ENCODE peak calls at places on chromosomes 6 and 20, in nine cellular contexts. A is PC-9, K is HCT116, H is OCI-LY7, W is SK-N-SH, Z is PC-3, Q is hepatocyte, C is GM23248, S is GM23338. B is an unnamed sample. For H3K9me2, the result is how much of the 10 kb centered on the place peaks cover.

GRCh38 chr20:21808863-21809664 is 103.6 kb downstream of the PAX1 start:
- DNase-seq in S (peak), K (no peak), A (no peak), Q (peak), W (peak), H (peak), Z (peak), C (no peak), B (peak)

GRCh38 chr20:9092101-9092500 is 23.2 kb downstream of the PLCB4 start:
- DNase-seq in H (no peak), S (no peak), Q (no peak), A (no peak), K (no peak), W (no peak), Z (no peak), C (no peak), B (no peak)

GRCh38 chr6:130681028-130681427 is 146.2 kb upstream of the SMLR1 start:
- DNase-seq in H (no peak), W (no peak), C (peak), Q (no peak), S (no peak), Z (no peak), A (no peak), K (no peak), B (no peak)

GRCh38 chr6:30828027-30828962 is 56.0 kb upstream of the DDR1 start:
- DNase-seq in Z (peak), A (peak), C (peak), Q (peak), H (peak), S (peak), W (peak), K (no peak), B (peak)

GRCh38 chr6:100880149-100880900 is 804 bp downstream of the ASCC3 start:
- DNase-seq in S (no peak), K (no peak), Z (peak), W (peak), H (no peak), Q (peak), A (peak), C (peak), B (peak)

GRCh38 chr6:122878809-122879208 is 89.8 kb downstream of the SMPDL3A start:
- DNase-seq in K (no peak), C (no peak), Z (no peak), Q (peak), A (no peak), S (no peak), W (no peak), H (no peak), B (no peak)

GRCh38 chr6:80633412-80633811 is 526.9 kb downstream of the BCKDHB start:
- DNase-seq in S (no peak), A (no peak), C (no peak), K (no peak), H (no peak), Z (no peak), Q (no peak), W (no peak), B (no peak)

GRCh38 chr20:23164176-23164601 is 78.1 kb upstream of the CD93 start:
- DNase-seq in K (no peak), C (no peak), A (no peak), Q (peak), W (no peak), Z (no peak), H (no peak), S (no peak), B (no peak)

GRCh38 chr6:158043586-158044524 is 62.2 kb downstream of the SYNJ2 start:
- DNase-seq in H (no peak), S (no peak), W (no peak), Q (peak), Z (no peak), K (no peak), C (peak), A (no peak), B (no peak)

GRCh38 chr20:61980647-61981583 is 84.8 kb downstream of the TAF4 start:
- DNase-seq in Z (peak), H (peak), K (peak), W (peak), C (peak), Q (no peak), A (no peak), S (peak), B (peak)

GRCh38 chr6:21873562-21873961 is 280.0 kb downstream of the SOX4 start:
- DNase-seq in Z (peak), A (no peak), Q (no peak), W (no peak), C (peak), S (no peak), K (no peak), H (no peak), B (no peak)

GRCh38 chr20:63333241-63333836 is 27.8 kb downstream of the CHRNA4 start:
- DNase-seq in Q (no peak), K (no peak), C (no peak), H (no peak), S (no peak), Z (peak), A (no peak), W (no peak), B (no peak)

GRCh38 chr6:108598316-108598863 is 37.7 kb downstream of the FOXO3 start:
- DNase-seq in W (no peak), H (peak), C (peak), K (no peak), Z (no peak), Q (peak), A (no peak), S (no peak), B (no peak)

GRCh38 chr6:155100087-155100486 is 105.0 kb downstream of the TIAM2 start:
- DNase-seq in C (no peak), A (no peak), W (no peak), Z (no peak), K (no peak), H (no peak), S (no peak), Q (no peak), B (no peak)

GRCh38 chr6:113397229-113397628 is 459.9 kb upstream of the MARCKS start:
- DNase-seq in S (no peak), K (no peak), C (no peak), A (no peak), Z (no peak), Q (no peak), W (no peak), H (no peak), B (no peak)

GRCh38 chr20:23235173-23236027 is 115.2 kb upstream of the NXT1 start:
- DNase-seq in C (peak), Z (peak), Q (peak), A (peak), K (peak), H (peak), S (peak), W (peak), B (peak)

GRCh38 chr6:156191895-156192294 is 585.3 kb upstream of the ARID1B start:
- DNase-seq in K (no peak), Z (no peak), W (no peak), C (no peak), A (no peak), H (no peak), S (no peak), Q (no peak), B (no peak)

GRCh38 chr6:132491881-132492280 is 21.0 kb downstream of the STX7 start:
- DNase-seq in A (no peak), H (no peak), Z (no peak), K (no peak), C (no peak), W (no peak), S (no peak), Q (no peak), B (no peak)

GRCh38 chr6:106510090-106510970 is 119.0 kb downstream of the RTN4IP1 start:
- DNase-seq in H (peak), S (peak), Q (peak), W (peak), C (peak), A (peak), Z (peak), K (no peak), B (peak)

GRCh38 chr20:50587291-50587961 is 77.2 kb downstream of the PTPN1 start:
- DNase-seq in A (no peak), Q (no peak), W (no peak), K (no peak), Z (no peak), H (no peak), C (no peak), S (no peak), B (no peak)

GRCh38 chr20:33554914-33555420 is 65.1 kb downstream of the CBFA2T2 start:
- DNase-seq in A (peak), Z (peak), C (peak), Q (peak), W (no peak), K (peak), H (peak), S (peak), B (no peak)

GRCh38 chr6:169991031-169991390 is 239.6 kb downstream of the ERMARD start:
- DNase-seq in W (no peak), C (no peak), Q (no peak), Z (no peak), K (no peak), H (no peak), A (no peak), S (no peak), B (no peak)

GRCh38 chr6:40931927-40932326 is 107.1 kb downstream of the UNC5CL start:
- DNase-seq in C (peak), K (no peak), Z (peak), S (no peak), W (no peak), A (no peak), Q (no peak), H (no peak), B (no peak)

GRCh38 chr20:43535370-43536004 is 23.3 kb upstream of the SGK2 start:
- DNase-seq in Q (no peak), H (no peak), S (no peak), A (no peak), Z (no peak), W (no peak), K (no peak), C (no peak), B (no peak)

GRCh38 chr20:22861231-22861980 is 173.7 kb upstream of the SSTR4 start:
- DNase-seq in A (no peak), H (no peak), Q (no peak), C (peak), W (no peak), Z (peak), K (no peak), S (no peak), B (no peak)

GRCh38 chr6:45494734-45495133 is 117.0 kb upstream of the SUPT3H start:
- DNase-seq in H (no peak), Q (no peak), C (no peak), A (no peak), K (no peak), Z (no peak), W (no peak), S (no peak), B (no peak)

GRCh38 chr6:165059032-165059431 is 250.4 kb downstream of the C6orf118 start:
- DNase-seq in C (peak), W (no peak), Z (peak), S (no peak), Q (no peak), H (no peak), K (no peak), A (no peak), B (no peak)

GRCh38 chr6:12602951-12603710 is 113.4 kb upstream of the PHACTR1 start:
- DNase-seq in A (peak), W (peak), K (peak), C (peak), Q (peak), H (peak), Z (peak), S (peak), B (peak)

GRCh38 chr20:4230651-4231050 is 215.3 kb upstream of the RNF24 start:
- DNase-seq in Q (no peak), H (no peak), W (no peak), S (no peak), C (no peak), A (no peak), Z (no peak), K (no peak), B (no peak)

GRCh38 chr6:43979525-43979924 is 147.7 kb downstream of the MRPL14 start:
- DNase-seq in H (no peak), A (no peak), Q (no peak), S (no peak), W (no peak), K (no peak), C (no peak), Z (no peak), B (no peak)

GRCh38 chr20:59242714-59243626 is 57.4 kb upstream of the EDN3 start:
- DNase-seq in A (peak), W (no peak), K (no peak), H (no peak), Q (no peak), S (no peak), C (peak), Z (peak), B (no peak)

GRCh38 chr6:2900821-2901644 is 2.1 kb downstream of the SERPINB9 start:
- DNase-seq in Z (no peak), H (no peak), Q (no peak), W (no peak), K (no peak), A (no peak), C (peak), S (no peak), B (no peak)

GRCh38 chr6:154650351-154650750 is 82.9 kb upstream of the SCAF8 start:
- DNase-seq in K (no peak), C (no peak), A (no peak), Q (no peak), W (no peak), Z (no peak), H (no peak), S (no peak), B (no peak)

GRCh38 chr20:9185511-9185910 is 116.6 kb downstream of the PLCB4 start:
- DNase-seq in H (no peak), W (no peak), S (no peak), C (peak), Z (peak), Q (no peak), A (no peak), K (no peak), B (no peak)

GRCh38 chr20:17680128-17680835 is 1.8 kb downstream of the RRBP1 start:
- DNase-seq in W (no peak), Q (peak), A (peak), K (no peak), Z (peak), S (peak), H (no peak), C (peak), B (no peak)

GRCh38 chr6:19554356-19555225 is 282.6 kb upstream of the ID4 start:
- DNase-seq in S (no peak), H (no peak), Q (peak), W (no peak), A (no peak), Z (no peak), K (no peak), C (peak), B (no peak)

GRCh38 chr6:134171517-134171916 is 119.1 kb upstream of the SLC2A12 start:
- DNase-seq in A (peak), Z (no peak), S (no peak), H (no peak), W (no peak), K (no peak), C (no peak), Q (no peak), B (no peak)

GRCh38 chr6:134172020-134172766 is 119.8 kb upstream of the SLC2A12 start:
- DNase-seq in C (peak), H (no peak), K (no peak), W (no peak), Q (no peak), S (no peak), A (peak), Z (no peak), B (no peak)

GRCh38 chr6:134168580-134169223 is 116.3 kb upstream of the SLC2A12 start:
- DNase-seq in S (no peak), H (no peak), W (no peak), Z (peak), A (peak), C (peak), K (no peak), Q (no peak), B (no peak)

GRCh38 chr6:134170844-134171243 is 118.4 kb upstream of the SLC2A12 start:
- DNase-seq in Q (no peak), A (peak), K (no peak), C (peak), H (no peak), W (no peak), S (no peak), Z (no peak), B (no peak)

DNA sequence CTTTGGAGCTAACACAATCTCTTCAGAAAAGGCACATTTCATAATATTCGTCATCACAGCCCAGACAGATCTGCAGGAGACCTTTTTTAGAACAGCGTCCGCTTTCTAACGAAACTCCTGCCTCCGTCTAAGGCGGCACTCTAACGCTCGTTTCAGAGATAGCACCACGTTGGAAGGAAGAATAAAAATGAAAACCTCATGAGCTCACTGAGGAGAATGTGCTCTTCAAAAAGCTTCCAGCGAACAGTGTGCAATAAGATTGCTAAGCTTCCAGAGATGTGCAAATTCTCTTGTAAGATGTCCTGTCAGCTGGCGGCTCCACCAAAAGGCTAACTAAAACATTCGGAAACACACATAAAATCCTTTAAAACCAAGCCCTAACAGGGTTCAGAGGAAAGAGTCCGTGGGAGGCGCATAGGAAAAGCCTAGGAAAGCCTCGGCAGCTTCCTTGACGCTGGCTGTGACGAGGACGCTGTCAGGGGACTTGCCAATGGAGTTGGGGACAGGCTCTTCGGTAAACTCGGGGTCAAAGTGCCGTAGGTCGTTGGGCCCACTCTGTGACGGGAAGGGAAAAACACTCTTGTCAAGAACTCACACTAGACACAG is 117.6 kb upstream of the SLC2A12 start:
- DNase-seq in W (no peak), Q (no peak), H (no peak), Z (no peak), C (peak), S (no peak), K (no peak), A (peak), B (no peak)
- H3K9me2 ChIP-seq in W (under half), Q (under half), H (under half), Z (under half), C (under half), S (under half), K (under half), A (under half), B (under half)

DNA sequence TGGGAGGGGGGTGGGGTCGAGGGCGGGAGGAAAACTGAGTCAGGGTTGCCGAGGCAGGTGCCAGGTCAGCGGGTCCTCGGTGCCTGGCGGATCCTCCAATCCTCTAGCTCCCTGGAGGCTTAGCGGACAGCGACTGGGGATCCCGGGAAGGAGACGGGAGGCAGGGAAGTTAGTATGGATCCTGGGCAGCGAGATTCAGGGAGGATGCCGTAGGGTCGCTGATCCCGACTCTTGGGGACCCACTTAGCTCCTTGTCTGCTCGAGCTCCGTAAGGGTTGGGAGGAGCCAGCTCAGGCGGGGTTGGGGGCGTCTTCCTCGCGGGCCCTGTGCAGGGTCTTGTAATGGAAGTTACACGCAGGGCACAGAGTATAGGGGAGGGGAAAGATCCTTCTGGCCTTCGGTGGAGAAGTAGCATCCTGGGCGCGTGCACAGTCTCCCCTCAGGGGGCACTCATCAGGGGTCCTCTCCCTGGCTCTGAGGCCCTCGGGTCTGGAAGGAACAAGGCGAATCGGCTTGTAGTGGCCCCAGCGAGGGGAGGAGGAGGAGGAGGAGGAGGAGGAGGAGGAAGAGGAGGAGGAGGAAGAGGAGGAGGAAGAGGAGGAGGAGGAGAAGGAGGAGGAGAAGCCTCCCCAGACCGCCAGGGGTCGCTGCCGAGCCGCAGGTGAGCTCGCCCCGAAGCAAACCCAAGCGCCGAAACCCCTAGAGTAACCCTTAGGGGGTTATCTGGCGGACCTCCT is 6.4 kb upstream of the SLC12A5 start:
- DNase-seq in K (no peak), Q (peak), W (peak), H (peak), Z (peak), S (peak), A (no peak), C (peak), B (peak)
- H3K9me2 ChIP-seq in K (under half), Q (under half), W (under half), H (under half), Z (under half), S (under half), A (under half), C (under half), B (under half)

GRCh38 chr6:136967874-136968752 is 46.0 kb downstream of the SLC35D3 start:
- DNase-seq in Z (peak), H (peak), K (peak), C (peak), Q (peak), A (peak), S (peak), W (peak), B (peak)

GRCh38 chr6:136962661-136963060 is 40.6 kb downstream of the SLC35D3 start:
- DNase-seq in K (no peak), Z (no peak), H (no peak), C (no peak), Q (no peak), S (peak), W (peak), A (peak), B (no peak)

GRCh38 chr6:136961848-136962247 is 39.7 kb downstream of the SLC35D3 start:
- DNase-seq in H (no peak), Z (no peak), Q (no peak), S (no peak), A (no peak), C (no peak), W (no peak), K (no peak), B (no peak)

GRCh38 chr6:136963259-136963658 is 41.2 kb downstream of the SLC35D3 start:
- DNase-seq in K (no peak), C (no peak), Z (no peak), A (no peak), S (no peak), Q (no peak), W (no peak), H (no peak), B (no peak)

DNA sequence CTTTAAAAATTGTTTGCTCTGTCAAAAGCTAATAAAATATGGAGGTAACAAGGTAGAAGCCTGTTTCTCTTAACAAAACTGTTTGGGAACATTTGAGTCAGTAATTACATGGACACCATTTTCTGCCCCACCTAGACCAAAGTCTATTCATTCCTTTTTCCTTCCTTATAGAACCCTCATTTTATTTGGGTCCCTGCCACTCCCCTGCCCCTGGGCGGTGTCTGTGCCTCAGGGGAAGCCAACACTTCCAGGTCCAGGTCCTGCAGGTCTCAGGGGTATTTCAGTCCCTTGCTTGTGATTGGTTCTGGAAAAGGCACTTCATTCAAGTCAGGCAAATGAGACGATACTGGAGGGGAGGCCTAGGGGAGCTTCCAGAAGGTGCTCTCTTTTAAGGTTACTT is 42.3 kb downstream of the SLC35D3 start:
- DNase-seq in W (no peak), K (no peak), A (no peak), C (no peak), Q (no peak), S (no peak), H (no peak), Z (no peak), B (no peak)
- H3K9me2 ChIP-seq in W (under half), K (under half), A (under half), C (under half), Q (under half), S (under half), H (under half), Z (under half), B (under half)

DNA sequence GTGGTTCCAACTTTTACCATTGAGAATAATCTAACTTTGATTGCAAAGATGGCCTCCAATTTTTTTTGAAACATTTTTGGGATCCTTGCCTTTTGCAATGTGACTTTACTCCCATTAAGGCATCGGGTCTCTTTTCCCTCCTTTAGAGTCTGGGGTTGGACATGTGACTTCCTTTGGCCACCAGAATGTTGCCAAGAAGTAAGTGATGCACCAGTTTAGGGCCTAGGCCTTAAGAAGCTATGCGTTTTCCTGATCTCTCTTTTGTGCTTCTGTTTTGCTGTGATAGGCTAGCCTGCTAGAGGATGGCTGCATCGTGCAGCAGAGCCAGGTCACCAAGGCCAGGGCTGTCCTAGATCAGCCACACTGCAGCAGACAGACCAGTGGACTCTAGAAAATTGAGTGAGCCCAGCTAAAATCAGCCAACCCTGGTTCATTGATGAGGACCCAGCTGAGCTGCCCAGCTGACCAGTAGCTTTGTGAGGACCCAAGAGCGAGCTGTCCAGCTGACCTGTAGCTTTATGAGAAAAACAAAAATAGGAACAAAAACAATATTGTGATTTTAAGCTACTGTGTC is 594.0 kb upstream of the JAG1 start:
- DNase-seq in S (no peak), A (no peak), Z (no peak), Q (no peak), K (no peak), H (no peak), W (no peak), C (no peak), B (no peak)
- H3K9me2 ChIP-seq in S (under half), A (under half), Z (under half), Q (under half), K (under half), H (under half), W (under half), C (under half), B (under half)